ENCODE peak calls at places on chromosomes 12 and 14, in five cellular contexts. K, J, Y, B and R are unnamed samples.

GRCh38 chr12:91567100-91567485 is 384.5 kb upstream of the DCN start:
- DNase-seq in K (no peak), J (no peak), Y (no peak), B (no peak), R (no peak)

GRCh38 chr12:24991209-24992049 is 42.5 kb upstream of the BCAT1 start:
- DNase-seq in K (peak; percentile 24), J (peak; percentile 31), Y (peak; percentile 51), B (peak; percentile 68), R (no peak)

GRCh38 chr12:91926810-91927209 is 218.8 kb downstream of the BTG1 start:
- DNase-seq in K (no peak), J (peak; percentile 54), Y (peak; percentile 4), B (no peak), R (no peak)

GRCh38 chr14:80850197-80850814 is 91.2 kb downstream of the CEP128 start:
- DNase-seq in K (no peak), J (peak; percentile 47), Y (peak; percentile 27), B (peak; percentile 39), R (no peak)

GRCh38 chr12:83763425-83763824 is 1076.7 kb downstream of the TMTC2 start:
- DNase-seq in K (no peak), J (no peak), Y (no peak), B (no peak), R (no peak)

GRCh38 chr12:25364529-25365339 is 114.0 kb upstream of the KRAS start:
- DNase-seq in K (no peak), J (no peak), Y (peak; percentile 63), B (no peak), R (no peak)

GRCh38 chr12:130813436-130813835 is 25.6 kb downstream of the STX2 start:
- DNase-seq in K (no peak), J (no peak), Y (peak; percentile 56), B (no peak), R (no peak)

GRCh38 chr14:21846227-21846885 is 172.7 kb upstream of the OR4E1 start:
- DNase-seq in K (peak; percentile 38), J (no peak), Y (peak; percentile 52), B (peak; percentile 17), R (peak; percentile 65)

GRCh38 chr14:97723834-97724770 is 926.9 kb downstream of the VRK1 start:
- DNase-seq in K (no peak), J (no peak), Y (no peak), B (peak; percentile 50), R (no peak)

GRCh38 chr12:130764073-130764472 is 48.0 kb upstream of the RIMBP2 start:
- DNase-seq in K (no peak), J (no peak), Y (peak; percentile 68), B (no peak), R (no peak)

GRCh38 chr12:130254476-130255276 is 83.0 kb upstream of the PIWIL1 start:
- DNase-seq in K (no peak), J (no peak), Y (no peak), B (no peak), R (no peak)

GRCh38 chr14:35414365-35414764 is 9.8 kb upstream of the NFKBIA start:
- DNase-seq in K (no peak), J (no peak), Y (peak; percentile 64), B (peak; percentile 26), R (no peak)

GRCh38 chr12:51357374-51358047 is 11.0 kb upstream of the CELA1 start:
- DNase-seq in K (no peak), J (no peak), Y (no peak), B (no peak), R (no peak)

GRCh38 chr12:55906056-55906455 is 21.6 kb downstream of the PYM1 start:
- DNase-seq in K (no peak), J (no peak), Y (no peak), B (no peak), R (no peak)

GRCh38 chr12:388547-389137 is 478 bp downstream of the KDM5A start:
- DNase-seq in K (peak; percentile 36), J (peak; percentile 1), Y (peak; percentile 53), B (peak; percentile 57), R (no peak)

GRCh38 chr12:13178568-13179158 is 17.9 kb upstream of the EMP1 start:
- DNase-seq in K (no peak), J (no peak), Y (no peak), B (no peak), R (peak; percentile 41)

GRCh38 chr12:27733052-27733656 is 22.5 kb downstream of the MRPS35 start:
- DNase-seq in K (peak; percentile 42), J (no peak), Y (peak; percentile 13), B (peak; percentile 38), R (no peak)

GRCh38 chr12:54132979-54133378 is 55.8 kb downstream of the SMUG1 start:
- DNase-seq in K (no peak), J (no peak), Y (no peak), B (no peak), R (no peak)

GRCh38 chr12:46005151-46005797 is 14.9 kb upstream of the SCAF11 start:
- DNase-seq in K (no peak), J (no peak), Y (no peak), B (no peak), R (no peak)

GRCh38 chr12:41034686-41035085 is 153.4 kb upstream of the PDZRN4 start:
- DNase-seq in K (no peak), J (no peak), Y (no peak), B (no peak), R (no peak)

GRCh38 chr14:80003138-80003537 is 208.2 kb downstream of the DIO2 start:
- DNase-seq in K (no peak), J (no peak), Y (no peak), B (no peak), R (no peak)

GRCh38 chr14:64682173-64682710 is 22.0 kb upstream of the PLEKHG3 start:
- DNase-seq in K (no peak), J (no peak), Y (peak; percentile 74), B (peak; percentile 87), R (no peak)

GRCh38 chr14:104800600-104801283 is at the start of gene ZBTB42:
- DNase-seq in K (peak; percentile 94), J (no peak), Y (peak; percentile 42), B (peak; percentile 85), R (no peak)

GRCh38 chr12:31524791-31525495 is 66.0 kb downstream of the DENND5B start:
- DNase-seq in K (no peak), J (no peak), Y (no peak), B (no peak), R (no peak)

GRCh38 chr14:85313801-85314207 is 216.1 kb upstream of the FLRT2 start:
- DNase-seq in K (no peak), J (no peak), Y (no peak), B (peak; percentile 6), R (no peak)

GRCh38 chr12:123267991-123268843 is 3.4 kb downstream of the CDK2AP1 start:
- DNase-seq in K (no peak), J (no peak), Y (no peak), B (peak; percentile 73), R (no peak)

GRCh38 chr12:1662761-1663439 is 28.0 kb upstream of the ADIPOR2 start:
- DNase-seq in K (peak; percentile 88), J (no peak), Y (peak; percentile 98), B (peak; percentile 85), R (peak; percentile 87)

GRCh38 chr12:56338643-56339422 is at the start of gene IL23A:
- DNase-seq in K (peak; percentile 24), J (no peak), Y (no peak), B (no peak), R (no peak)